ENCODE peak calls at places on chromosomes 5 and 9, in six cellular contexts. One of them, this sample, is unnamed. For H3K4me1, the result is how much of the 10 kb centered on the place peaks cover.

GRCh38 chr9:73684601-73685000 is 532.9 kb downstream of the ANXA1 start:
- DNase-seq in heart left ventricle: no peak
- DNase-seq in effector memory CD4-positive, alpha-beta T cell: no peak
- DNase-seq in fibroblast of lung: no peak
- DNase-seq in ovary: no peak
- DNase-seq in A673: no peak
- DNase-seq in this sample: no peak

GRCh38 chr5:67234671-67235176 is 38.1 kb upstream of the CD180 start:
- DNase-seq in fibroblast of lung: peak
- DNase-seq in effector memory CD4-positive, alpha-beta T cell: no peak
- DNase-seq in A673: peak
- DNase-seq in heart left ventricle: no peak
- DNase-seq in ovary: no peak
- DNase-seq in this sample: no peak

GRCh38 chr5:40775085-40775845 is 19.5 kb upstream of the TTC33 start:
- DNase-seq in effector memory CD4-positive, alpha-beta T cell: no peak
- DNase-seq in A673: no peak
- DNase-seq in fibroblast of lung: no peak
- DNase-seq in heart left ventricle: no peak
- DNase-seq in ovary: no peak
- DNase-seq in this sample: no peak

GRCh38 chr5:35041251-35041650 is 6.5 kb downstream of the AGXT2 start:
- DNase-seq in fibroblast of lung: peak
- DNase-seq in A673: no peak
- DNase-seq in ovary: no peak
- DNase-seq in heart left ventricle: no peak
- DNase-seq in effector memory CD4-positive, alpha-beta T cell: no peak
- DNase-seq in this sample: no peak

GRCh38 chr5:75007537-75007847 is 44.9 kb downstream of the GCNT4 start:
- DNase-seq in fibroblast of lung: peak
- DNase-seq in heart left ventricle: no peak
- DNase-seq in A673: peak
- DNase-seq in ovary: no peak
- DNase-seq in effector memory CD4-positive, alpha-beta T cell: no peak
- DNase-seq in this sample: no peak

GRCh38 chr9:89526667-89527066 is 28.8 kb upstream of the SEMA4D start:
- DNase-seq in ovary: no peak
- DNase-seq in heart left ventricle: no peak
- DNase-seq in fibroblast of lung: no peak
- DNase-seq in effector memory CD4-positive, alpha-beta T cell: no peak
- DNase-seq in A673: no peak
- DNase-seq in this sample: no peak

GRCh38 chr5:169006878-169007790 is 293.8 kb downstream of the SLIT3 start:
- DNase-seq in heart left ventricle: no peak
- DNase-seq in A673: no peak
- DNase-seq in fibroblast of lung: no peak
- DNase-seq in ovary: no peak
- DNase-seq in effector memory CD4-positive, alpha-beta T cell: no peak
- DNase-seq in this sample: no peak

GRCh38 chr5:159458217-159458711 is 128.0 kb upstream of the IL12B start:
- DNase-seq in ovary: no peak
- DNase-seq in heart left ventricle: no peak
- DNase-seq in A673: no peak
- DNase-seq in fibroblast of lung: no peak
- DNase-seq in effector memory CD4-positive, alpha-beta T cell: no peak
- DNase-seq in this sample: no peak

GRCh38 chr9:110919609-110920008 is 118.7 kb downstream of the LPAR1 start:
- DNase-seq in effector memory CD4-positive, alpha-beta T cell: no peak
- DNase-seq in heart left ventricle: no peak
- DNase-seq in fibroblast of lung: peak
- DNase-seq in A673: peak
- DNase-seq in ovary: no peak
- DNase-seq in this sample: no peak

GRCh38 chr5:147437161-147437596 is 72.7 kb downstream of the DPYSL3 start:
- DNase-seq in heart left ventricle: no peak
- DNase-seq in ovary: no peak
- DNase-seq in A673: no peak
- DNase-seq in effector memory CD4-positive, alpha-beta T cell: no peak
- DNase-seq in fibroblast of lung: no peak
- DNase-seq in this sample: no peak

GRCh38 chr5:10077721-10078551 is 171.8 kb downstream of the ATPSCKMT start:
- DNase-seq in heart left ventricle: no peak
- DNase-seq in A673: no peak
- DNase-seq in effector memory CD4-positive, alpha-beta T cell: no peak
- DNase-seq in ovary: no peak
- DNase-seq in fibroblast of lung: peak
- DNase-seq in this sample: no peak

GRCh38 chr9:38062498-38063362 is 6.3 kb downstream of the SHB start:
- DNase-seq in fibroblast of lung: peak
- DNase-seq in effector memory CD4-positive, alpha-beta T cell: no peak
- DNase-seq in ovary: no peak
- DNase-seq in heart left ventricle: no peak
- DNase-seq in A673: no peak
- DNase-seq in this sample: no peak

GRCh38 chr9:137453643-137454081 is 5.5 kb downstream of the NSMF start:
- DNase-seq in effector memory CD4-positive, alpha-beta T cell: peak
- DNase-seq in fibroblast of lung: peak
- DNase-seq in A673: peak
- DNase-seq in ovary: peak
- DNase-seq in heart left ventricle: peak
- DNase-seq in this sample: no peak

GRCh38 chr9:37302277-37302676 is 120.2 kb upstream of the GRHPR start:
- DNase-seq in effector memory CD4-positive, alpha-beta T cell: no peak
- DNase-seq in A673: peak
- DNase-seq in ovary: no peak
- DNase-seq in fibroblast of lung: no peak
- DNase-seq in heart left ventricle: no peak
- DNase-seq in this sample: no peak

GRCh38 chr5:9284781-9285307 is 261.0 kb downstream of the SEMA5A start:
- DNase-seq in heart left ventricle: peak
- DNase-seq in A673: no peak
- DNase-seq in ovary: no peak
- DNase-seq in effector memory CD4-positive, alpha-beta T cell: no peak
- DNase-seq in fibroblast of lung: peak
- DNase-seq in this sample: no peak

GRCh38 chr5:9833871-9834270 is 203.7 kb upstream of the TAS2R1 start:
- DNase-seq in effector memory CD4-positive, alpha-beta T cell: no peak
- DNase-seq in A673: no peak
- DNase-seq in ovary: no peak
- DNase-seq in fibroblast of lung: no peak
- DNase-seq in heart left ventricle: no peak
- DNase-seq in this sample: no peak

GRCh38 chr9:113623851-113624485 is 160.4 kb downstream of the RGS3 start:
- DNase-seq in fibroblast of lung: no peak
- DNase-seq in A673: no peak
- DNase-seq in heart left ventricle: no peak
- DNase-seq in ovary: no peak
- DNase-seq in effector memory CD4-positive, alpha-beta T cell: no peak
- DNase-seq in this sample: no peak

GRCh38 chr5:94785111-94785510 is 166.6 kb downstream of the SLF1 start:
- DNase-seq in heart left ventricle: no peak
- DNase-seq in fibroblast of lung: peak
- DNase-seq in A673: peak
- DNase-seq in ovary: no peak
- DNase-seq in effector memory CD4-positive, alpha-beta T cell: no peak
- DNase-seq in this sample: no peak

GRCh38 chr9:124593080-124594058 is 86.2 kb upstream of the NR5A1 start:
- DNase-seq in heart left ventricle: no peak
- DNase-seq in ovary: no peak
- DNase-seq in effector memory CD4-positive, alpha-beta T cell: no peak
- DNase-seq in fibroblast of lung: no peak
- DNase-seq in A673: peak
- DNase-seq in this sample: no peak

GRCh38 chr5:55134053-55134722 is 25.8 kb upstream of the GPX8 start:
- DNase-seq in effector memory CD4-positive, alpha-beta T cell: no peak
- DNase-seq in A673: no peak
- DNase-seq in fibroblast of lung: no peak
- DNase-seq in ovary: no peak
- DNase-seq in heart left ventricle: no peak
- DNase-seq in this sample: no peak

GRCh38 chr5:75016896-75017295 is 35.5 kb downstream of the GCNT4 start:
- DNase-seq in effector memory CD4-positive, alpha-beta T cell: no peak
- DNase-seq in ovary: no peak
- DNase-seq in A673: no peak
- DNase-seq in fibroblast of lung: no peak
- DNase-seq in heart left ventricle: no peak
- DNase-seq in this sample: no peak

GRCh38 chr9:121660876-121661275 is 9.4 kb downstream of the DAB2IP start:
- DNase-seq in fibroblast of lung: no peak
- DNase-seq in effector memory CD4-positive, alpha-beta T cell: no peak
- DNase-seq in ovary: no peak
- DNase-seq in A673: no peak
- DNase-seq in heart left ventricle: no peak
- DNase-seq in this sample: no peak

GRCh38 chr9:31542384-31543055 is 841.9 kb upstream of the ACO1 start:
- DNase-seq in A673: peak
- DNase-seq in effector memory CD4-positive, alpha-beta T cell: no peak
- DNase-seq in ovary: peak
- DNase-seq in heart left ventricle: no peak
- DNase-seq in fibroblast of lung: peak
- DNase-seq in this sample: peak

GRCh38 chr5:38718874-38719391 is 126.9 kb upstream of the OSMR start:
- DNase-seq in fibroblast of lung: peak
- DNase-seq in effector memory CD4-positive, alpha-beta T cell: no peak
- DNase-seq in A673: peak
- DNase-seq in ovary: no peak
- DNase-seq in heart left ventricle: no peak
- DNase-seq in this sample: no peak

GRCh38 chr5:10353241-10354047 is at the start of gene MARCHF6:
- DNase-seq in effector memory CD4-positive, alpha-beta T cell: peak
- DNase-seq in heart left ventricle: peak
- DNase-seq in ovary: peak
- DNase-seq in A673: peak
- DNase-seq in fibroblast of lung: peak
- DNase-seq in this sample: peak

GRCh38 chr5:111122398-111122797 is 30.2 kb downstream of the WDR36 start:
- DNase-seq in A673: no peak
- DNase-seq in fibroblast of lung: no peak
- DNase-seq in effector memory CD4-positive, alpha-beta T cell: no peak
- DNase-seq in ovary: no peak
- DNase-seq in heart left ventricle: no peak
- DNase-seq in this sample: no peak

GRCh38 chr5:135578685-135579341 is at the start of gene CXCL14:
- DNase-seq in effector memory CD4-positive, alpha-beta T cell: no peak
- DNase-seq in ovary: no peak
- DNase-seq in heart left ventricle: peak
- DNase-seq in A673: peak
- DNase-seq in fibroblast of lung: peak
- DNase-seq in this sample: no peak

GRCh38 chr5:113059232-113059805 is 82.7 kb downstream of the DCP2 start:
- DNase-seq in effector memory CD4-positive, alpha-beta T cell: no peak
- DNase-seq in ovary: no peak
- DNase-seq in heart left ventricle: peak
- DNase-seq in A673: no peak
- DNase-seq in fibroblast of lung: peak
- DNase-seq in this sample: no peak

GRCh38 chr5:93579561-93580386 is 1.2 kb downstream of the NR2F1-AS1 start:
- DNase-seq in heart left ventricle: no peak
- DNase-seq in effector memory CD4-positive, alpha-beta T cell: no peak
- DNase-seq in A673: peak
- DNase-seq in ovary: peak
- DNase-seq in fibroblast of lung: peak
- DNase-seq in this sample: no peak

GRCh38 chr5:90131734-90132133 is 277.8 kb downstream of the CETN3 start:
- DNase-seq in ovary: no peak
- DNase-seq in effector memory CD4-positive, alpha-beta T cell: no peak
- DNase-seq in A673: no peak
- DNase-seq in heart left ventricle: no peak
- DNase-seq in fibroblast of lung: no peak
- DNase-seq in this sample: no peak

GRCh38 chr5:26889810-26890209 is 148.6 kb downstream of the CDH9 start:
- DNase-seq in heart left ventricle: no peak
- DNase-seq in effector memory CD4-positive, alpha-beta T cell: no peak
- DNase-seq in fibroblast of lung: no peak
- DNase-seq in A673: no peak
- DNase-seq in ovary: no peak
- DNase-seq in this sample: no peak

GRCh38 chr5:95823241-95823737 is 763 bp upstream of the GLRX start:
- DNase-seq in heart left ventricle: no peak
- DNase-seq in fibroblast of lung: no peak
- DNase-seq in ovary: no peak
- DNase-seq in A673: no peak
- DNase-seq in effector memory CD4-positive, alpha-beta T cell: no peak
- DNase-seq in this sample: no peak
- H3K4me3 ChIP-seq in heart left ventricle: peak
- H3K4me3 ChIP-seq in fibroblast of lung: peak
- H3K4me3 ChIP-seq in ovary: peak
- H3K4me3 ChIP-seq in A673: peak
- H3K4me3 ChIP-seq in effector memory CD4-positive, alpha-beta T cell: peak
- H3K4me3 ChIP-seq in this sample: peak

GRCh38 chr9:126432659-126433058 is 106.0 kb downstream of the MVB12B start:
- DNase-seq in ovary: no peak
- DNase-seq in A673: no peak
- DNase-seq in heart left ventricle: no peak
- DNase-seq in fibroblast of lung: no peak
- DNase-seq in effector memory CD4-positive, alpha-beta T cell: no peak
- DNase-seq in this sample: no peak
- H3K27ac ChIP-seq in ovary: no peak
- H3K27ac ChIP-seq in A673: no peak
- H3K27ac ChIP-seq in heart left ventricle: no peak
- H3K27ac ChIP-seq in fibroblast of lung: no peak
- H3K27ac ChIP-seq in effector memory CD4-positive, alpha-beta T cell: no peak
- H3K27ac ChIP-seq in this sample: no peak

GRCh38 chr5:109903061-109903460 is 213.3 kb downstream of the MAN2A1 start:
- DNase-seq in heart left ventricle: no peak
- DNase-seq in ovary: no peak
- DNase-seq in fibroblast of lung: no peak
- DNase-seq in A673: no peak
- DNase-seq in effector memory CD4-positive, alpha-beta T cell: no peak
- DNase-seq in this sample: no peak

GRCh38 chr5:109905906-109906305 is 216.2 kb downstream of the MAN2A1 start:
- DNase-seq in effector memory CD4-positive, alpha-beta T cell: no peak
- DNase-seq in ovary: no peak
- DNase-seq in fibroblast of lung: no peak
- DNase-seq in A673: no peak
- DNase-seq in heart left ventricle: no peak
- DNase-seq in this sample: no peak

GRCh38 chr5:109907751-109908150 is 218.0 kb downstream of the MAN2A1 start:
- DNase-seq in ovary: no peak
- DNase-seq in fibroblast of lung: peak
- DNase-seq in A673: peak
- DNase-seq in heart left ventricle: no peak
- DNase-seq in effector memory CD4-positive, alpha-beta T cell: no peak
- DNase-seq in this sample: no peak

GRCh38 chr5:109910874-109911273 is 221.1 kb downstream of the MAN2A1 start:
- DNase-seq in effector memory CD4-positive, alpha-beta T cell: no peak
- DNase-seq in A673: no peak
- DNase-seq in heart left ventricle: no peak
- DNase-seq in ovary: no peak
- DNase-seq in fibroblast of lung: no peak
- DNase-seq in this sample: no peak

GRCh38 chr5:109907189-109907588 is 217.5 kb downstream of the MAN2A1 start:
- DNase-seq in heart left ventricle: no peak
- DNase-seq in ovary: no peak
- DNase-seq in fibroblast of lung: no peak
- DNase-seq in A673: no peak
- DNase-seq in effector memory CD4-positive, alpha-beta T cell: no peak
- DNase-seq in this sample: no peak
- H3K4me1 ChIP-seq in heart left ventricle: under half
- H3K4me1 ChIP-seq in ovary: under half
- H3K4me1 ChIP-seq in fibroblast of lung: under half
- H3K4me1 ChIP-seq in A673: under half
- H3K4me1 ChIP-seq in effector memory CD4-positive, alpha-beta T cell: under half
- H3K4me1 ChIP-seq in this sample: under half

GRCh38 chr9:78028926-78029325 is 2.7 kb downstream of the GNAQ start:
- DNase-seq in heart left ventricle: no peak
- DNase-seq in effector memory CD4-positive, alpha-beta T cell: no peak
- DNase-seq in ovary: no peak
- DNase-seq in A673: no peak
- DNase-seq in fibroblast of lung: peak
- DNase-seq in this sample: no peak
- H3K4me3 ChIP-seq in heart left ventricle: peak
- H3K4me3 ChIP-seq in effector memory CD4-positive, alpha-beta T cell: peak
- H3K4me3 ChIP-seq in ovary: peak
- H3K4me3 ChIP-seq in A673: peak
- H3K4me3 ChIP-seq in fibroblast of lung: peak
- H3K4me3 ChIP-seq in this sample: no peak

This sample was measured in right atrium auricular region.